ENCODE peak calls at places on chromosomes 16 and 17, in nine cellular contexts. One of them, this sample, is unnamed.

GRCh38 chr16:3063617-3064389 is 1.6 kb upstream of the IL32 start:
- DNase-seq in testis: no peak
- DNase-seq in ovary: no peak
- DNase-seq in thyroid gland: no peak
- DNase-seq in heart left ventricle: no peak
- DNase-seq in H1: no peak
- DNase-seq in upper lobe of left lung: no peak
- DNase-seq in A549: no peak
- DNase-seq in IMR-90: no peak
- DNase-seq in this sample: no peak

GRCh38 chr17:38466346-38467315 is 38.4 kb downstream of the ARHGAP23 start:
- DNase-seq in testis: no peak
- DNase-seq in ovary: no peak
- DNase-seq in thyroid gland: no peak
- DNase-seq in heart left ventricle: no peak
- DNase-seq in H1: no peak
- DNase-seq in upper lobe of left lung: peak; percentile 83
- DNase-seq in A549: no peak
- DNase-seq in IMR-90: no peak
- DNase-seq in this sample: no peak

GRCh38 chr16:65745-66144 is 6.7 kb downstream of the RHBDF1 start:
- DNase-seq in testis: peak; percentile 88
- DNase-seq in ovary: peak; percentile 89
- DNase-seq in thyroid gland: peak; percentile 84
- DNase-seq in heart left ventricle: peak; percentile 83
- DNase-seq in H1: no peak
- DNase-seq in upper lobe of left lung: peak; percentile 95
- DNase-seq in A549: peak; percentile 90
- DNase-seq in IMR-90: peak; percentile 59
- DNase-seq in this sample: peak; percentile 90

GRCh38 chr16:17076121-17076757 is 394.5 kb downstream of the XYLT1 start:
- DNase-seq in testis: no peak
- DNase-seq in ovary: no peak
- DNase-seq in thyroid gland: no peak
- DNase-seq in heart left ventricle: no peak
- DNase-seq in H1: no peak
- DNase-seq in upper lobe of left lung: no peak
- DNase-seq in A549: no peak
- DNase-seq in IMR-90: peak; percentile 8
- DNase-seq in this sample: no peak

GRCh38 chr17:30345527-30346075 is 11.7 kb upstream of the TMIGD1 start:
- DNase-seq in testis: no peak
- DNase-seq in ovary: no peak
- DNase-seq in thyroid gland: no peak
- DNase-seq in heart left ventricle: no peak
- DNase-seq in H1: no peak
- DNase-seq in upper lobe of left lung: no peak
- DNase-seq in A549: no peak
- DNase-seq in IMR-90: no peak
- DNase-seq in this sample: no peak

GRCh38 chr16:4537376-4538066 is 1.1 kb downstream of the CDIP1 start:
- DNase-seq in testis: peak; percentile 33
- DNase-seq in ovary: peak; percentile 64
- DNase-seq in thyroid gland: peak; percentile 25
- DNase-seq in heart left ventricle: peak; percentile 45
- DNase-seq in H1: no peak
- DNase-seq in upper lobe of left lung: peak; percentile 89
- DNase-seq in A549: no peak
- DNase-seq in IMR-90: no peak
- DNase-seq in this sample: peak; percentile 50

GRCh38 chr16:24552705-24553104 is 13.3 kb downstream of the RBBP6 start:
- DNase-seq in testis: no peak
- DNase-seq in ovary: no peak
- DNase-seq in thyroid gland: no peak
- DNase-seq in heart left ventricle: no peak
- DNase-seq in H1: no peak
- DNase-seq in upper lobe of left lung: no peak
- DNase-seq in A549: no peak
- DNase-seq in IMR-90: no peak
- DNase-seq in this sample: no peak

GRCh38 chr16:87471278-87472141 is 21.3 kb downstream of the ZCCHC14 start:
- DNase-seq in testis: no peak
- DNase-seq in ovary: no peak
- DNase-seq in thyroid gland: no peak
- DNase-seq in heart left ventricle: no peak
- DNase-seq in H1: no peak
- DNase-seq in upper lobe of left lung: no peak
- DNase-seq in A549: no peak
- DNase-seq in IMR-90: no peak
- DNase-seq in this sample: no peak

GRCh38 chr17:45814622-45815606 is 29.8 kb upstream of the SPPL2C start:
- DNase-seq in testis: no peak
- DNase-seq in ovary: no peak
- DNase-seq in thyroid gland: peak; percentile 19
- DNase-seq in heart left ventricle: no peak
- DNase-seq in H1: no peak
- DNase-seq in upper lobe of left lung: peak; percentile 60
- DNase-seq in A549: no peak
- DNase-seq in IMR-90: no peak
- DNase-seq in this sample: no peak

GRCh38 chr17:19644493-19645210 is 3.9 kb upstream of the ALDH3A2 start:
- DNase-seq in testis: no peak
- DNase-seq in ovary: no peak
- DNase-seq in thyroid gland: no peak
- DNase-seq in heart left ventricle: no peak
- DNase-seq in H1: no peak
- DNase-seq in upper lobe of left lung: no peak
- DNase-seq in A549: no peak
- DNase-seq in IMR-90: no peak
- DNase-seq in this sample: no peak

GRCh38 chr17:76734080-76734840 is 2.9 kb downstream of the SRSF2 start:
- DNase-seq in testis: no peak
- DNase-seq in ovary: no peak
- DNase-seq in thyroid gland: no peak
- DNase-seq in heart left ventricle: no peak
- DNase-seq in H1: no peak
- DNase-seq in upper lobe of left lung: no peak
- DNase-seq in A549: no peak
- DNase-seq in IMR-90: peak; percentile 49
- DNase-seq in this sample: no peak

GRCh38 chr17:36727577-36727976 is 126.2 kb downstream of the MRM1 start:
- DNase-seq in testis: no peak
- DNase-seq in ovary: no peak
- DNase-seq in thyroid gland: no peak
- DNase-seq in heart left ventricle: no peak
- DNase-seq in H1: no peak
- DNase-seq in upper lobe of left lung: no peak
- DNase-seq in A549: no peak
- DNase-seq in IMR-90: no peak
- DNase-seq in this sample: no peak

GRCh38 chr17:36731091-36731490 is 129.7 kb downstream of the MRM1 start:
- DNase-seq in testis: no peak
- DNase-seq in ovary: no peak
- DNase-seq in thyroid gland: no peak
- DNase-seq in heart left ventricle: no peak
- DNase-seq in H1: no peak
- DNase-seq in upper lobe of left lung: no peak
- DNase-seq in A549: no peak
- DNase-seq in IMR-90: no peak
- DNase-seq in this sample: no peak

GRCh38 chr17:36726199-36726598 is 124.8 kb downstream of the MRM1 start:
- DNase-seq in testis: no peak
- DNase-seq in ovary: no peak
- DNase-seq in thyroid gland: no peak
- DNase-seq in heart left ventricle: no peak
- DNase-seq in H1: no peak
- DNase-seq in upper lobe of left lung: no peak
- DNase-seq in A549: no peak
- DNase-seq in IMR-90: no peak
- DNase-seq in this sample: no peak

GRCh38 chr17:36730095-36730808 is 128.9 kb downstream of the MRM1 start:
- DNase-seq in testis: no peak
- DNase-seq in ovary: no peak
- DNase-seq in thyroid gland: no peak
- DNase-seq in heart left ventricle: no peak
- DNase-seq in H1: no peak
- DNase-seq in upper lobe of left lung: no peak
- DNase-seq in A549: no peak
- DNase-seq in IMR-90: no peak
- DNase-seq in this sample: no peak

DNA sequence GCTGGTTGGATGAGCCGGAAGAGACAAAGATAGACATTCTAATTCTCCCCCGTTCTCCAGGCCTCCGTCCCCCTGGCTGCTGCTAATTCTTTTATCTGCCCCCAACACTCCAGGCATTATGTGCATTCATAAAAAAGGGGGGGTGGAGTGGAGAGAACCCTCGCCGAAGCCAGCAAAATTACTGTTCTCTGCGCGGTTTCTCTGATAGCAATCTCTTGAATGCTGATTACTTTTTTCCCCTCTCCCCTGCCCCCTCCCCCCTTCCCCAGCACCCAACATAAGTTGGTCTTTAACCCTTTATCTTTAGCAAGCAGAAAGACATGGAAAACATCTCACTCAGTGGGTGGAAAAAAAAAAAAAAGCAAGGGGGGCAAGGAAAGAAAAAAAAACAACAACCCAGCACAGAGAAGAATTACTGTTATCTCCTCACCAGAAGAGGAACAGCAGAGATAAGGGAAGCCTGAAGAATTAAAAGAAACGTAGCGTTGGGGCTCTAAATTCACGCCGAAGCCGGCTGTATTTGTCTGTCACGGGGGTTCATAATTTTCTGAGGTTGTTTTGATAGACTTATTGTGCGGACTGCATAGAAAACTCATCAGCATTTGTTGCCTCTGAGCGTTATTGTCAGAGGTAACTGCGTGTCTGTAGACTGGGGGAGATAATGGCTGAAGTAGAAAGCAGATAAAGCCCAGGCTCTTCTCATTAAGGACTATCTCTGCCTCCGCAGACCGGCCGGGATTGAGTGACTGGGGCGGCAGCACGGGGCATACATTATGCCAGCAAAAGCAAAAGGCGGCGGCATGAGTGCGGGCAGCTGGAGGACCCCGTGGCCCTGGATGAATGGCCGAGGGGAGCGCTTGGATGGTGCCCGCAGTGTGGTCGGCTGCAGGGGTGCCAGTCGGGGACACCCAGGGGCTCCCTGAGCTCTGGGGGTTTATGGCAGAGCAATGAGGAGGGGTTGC is 126.9 kb downstream of the MRM1 start:
- DNase-seq in testis: peak; percentile 37
- DNase-seq in ovary: no peak
- DNase-seq in thyroid gland: no peak
- DNase-seq in heart left ventricle: no peak
- DNase-seq in H1: no peak
- DNase-seq in upper lobe of left lung: peak; percentile 52
- DNase-seq in A549: no peak
- DNase-seq in IMR-90: no peak
- DNase-seq in this sample: no peak
- H3K4me1 ChIP-seq in testis: no peaks in the 10 kb centered on the region
- H3K4me1 ChIP-seq in ovary: no peaks in the 10 kb centered on the region
- H3K4me1 ChIP-seq in thyroid gland: no peaks in the 10 kb centered on the region
- H3K4me1 ChIP-seq in heart left ventricle: no peaks in the 10 kb centered on the region
- H3K4me1 ChIP-seq in H1: peaks cover 13% of the 10 kb centered on the region
- H3K4me1 ChIP-seq in upper lobe of left lung: no peaks in the 10 kb centered on the region
- H3K4me1 ChIP-seq in A549: no peaks in the 10 kb centered on the region
- H3K4me1 ChIP-seq in IMR-90: no peaks in the 10 kb centered on the region
- H3K4me1 ChIP-seq in this sample: no peaks in the 10 kb centered on the region

DNA sequence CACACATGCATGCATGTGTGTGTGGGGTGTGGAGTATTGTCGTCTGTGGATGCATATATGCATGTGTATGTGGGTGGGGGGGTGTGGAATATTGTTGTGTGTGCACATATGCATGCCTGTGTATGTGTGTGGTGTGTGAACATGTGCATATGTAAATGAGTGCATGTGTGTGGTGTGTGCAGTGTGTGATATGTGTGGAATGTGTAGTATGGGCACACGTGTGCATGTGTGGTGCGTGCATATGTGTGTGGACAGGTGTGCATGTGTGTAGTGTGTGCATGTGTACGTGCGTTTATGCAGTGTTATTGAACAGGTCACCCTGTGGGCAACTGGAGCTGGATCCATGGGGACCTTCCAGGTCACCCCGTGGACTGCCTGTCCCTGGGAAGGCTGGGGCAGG is 18.7 kb downstream of the RBFOX3 start:
- DNase-seq in testis: no peak
- DNase-seq in ovary: no peak
- DNase-seq in thyroid gland: no peak
- DNase-seq in heart left ventricle: no peak
- DNase-seq in H1: no peak
- DNase-seq in upper lobe of left lung: no peak
- DNase-seq in A549: no peak
- DNase-seq in IMR-90: no peak
- DNase-seq in this sample: no peak
- TF ChIP-seq POLR2A in testis: no peak
- TF ChIP-seq POLR2A in ovary: no peak
- TF ChIP-seq POLR2A in thyroid gland: no peak
- TF ChIP-seq POLR2A in heart left ventricle: no peak
- TF ChIP-seq POLR2A in H1: no peak
- TF ChIP-seq POLR2A in upper lobe of left lung: no peak
- TF ChIP-seq POLR2A in A549: no peak
- TF ChIP-seq POLR2A in IMR-90: no peak
- TF ChIP-seq POLR2A in this sample: no peak

DNA sequence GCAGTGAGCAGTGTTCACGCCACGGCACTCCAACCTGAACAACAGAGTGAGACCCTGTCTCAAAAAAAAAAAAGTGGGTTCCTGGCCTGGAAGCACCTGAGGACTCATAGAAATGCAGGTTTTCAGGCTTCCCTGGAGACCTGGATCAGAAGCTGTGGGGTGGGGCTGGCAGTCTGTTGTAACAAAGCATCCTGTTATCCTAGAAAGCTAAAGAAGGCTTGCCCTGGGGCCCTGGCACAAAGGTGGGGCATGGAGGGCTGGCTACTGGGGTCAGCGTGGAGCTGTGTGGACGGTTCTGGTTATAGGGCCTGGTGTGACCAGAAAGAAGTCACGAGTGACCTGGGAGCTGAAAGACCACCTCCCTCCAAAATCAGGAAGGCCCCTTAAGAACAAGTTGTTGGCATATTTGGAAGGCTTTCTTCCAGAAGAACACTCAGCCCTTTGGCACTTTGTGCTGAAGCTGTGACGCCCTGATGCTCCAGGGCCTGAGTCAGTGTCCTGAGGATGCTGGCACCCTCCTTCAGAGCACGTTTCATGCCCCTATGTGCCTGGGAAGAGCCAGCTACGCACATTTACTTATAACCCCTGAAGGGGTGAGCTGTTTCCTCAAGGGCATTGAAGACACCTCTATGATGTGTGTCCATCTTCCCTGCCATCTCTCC is 6.2 kb downstream of the CRISPLD2 start:
- DNase-seq in testis: no peak
- DNase-seq in ovary: no peak
- DNase-seq in thyroid gland: no peak
- DNase-seq in heart left ventricle: no peak
- DNase-seq in H1: no peak
- DNase-seq in upper lobe of left lung: no peak
- DNase-seq in A549: no peak
- DNase-seq in IMR-90: peak; percentile 75
- DNase-seq in this sample: no peak
- H3K4me1 ChIP-seq in testis: peaks cover 45% of the 10 kb centered on the region
- H3K4me1 ChIP-seq in ovary: peaks cover 21% of the 10 kb centered on the region
- H3K4me1 ChIP-seq in thyroid gland: peaks cover 11% of the 10 kb centered on the region
- H3K4me1 ChIP-seq in heart left ventricle: no peaks in the 10 kb centered on the region
- H3K4me1 ChIP-seq in H1: no peaks in the 10 kb centered on the region
- H3K4me1 ChIP-seq in upper lobe of left lung: peaks cover 10% of the 10 kb centered on the region
- H3K4me1 ChIP-seq in A549: no peaks in the 10 kb centered on the region
- H3K4me1 ChIP-seq in IMR-90: peaks cover 44% of the 10 kb centered on the region
- H3K4me1 ChIP-seq in this sample: no peaks in the 10 kb centered on the region

GRCh38 chr17:40459646-40460584 is 16.7 kb downstream of the IGFBP4 start:
- DNase-seq in testis: no peak
- DNase-seq in ovary: peak; percentile 52
- DNase-seq in thyroid gland: no peak
- DNase-seq in heart left ventricle: no peak
- DNase-seq in H1: no peak
- DNase-seq in upper lobe of left lung: no peak
- DNase-seq in A549: no peak
- DNase-seq in IMR-90: no peak
- DNase-seq in this sample: no peak
- TF ChIP-seq POLR2A in testis: no peak
- TF ChIP-seq POLR2A in ovary: peak; percentile 15
- TF ChIP-seq POLR2A in thyroid gland: no peak
- TF ChIP-seq POLR2A in heart left ventricle: no peak
- TF ChIP-seq POLR2A in H1: no peak
- TF ChIP-seq POLR2A in upper lobe of left lung: no peak
- TF ChIP-seq POLR2A in A549: no peak
- TF ChIP-seq POLR2A in IMR-90: no peak
- TF ChIP-seq POLR2A in this sample: no peak